ENCODE peak calls at places on chromosomes 3 and 15, in eight cellular contexts. A is stimulated activated CD4-positive, alpha-beta T cell treated with anti-CD3 and anti-CD28 coated beads, Interleukin-2, amount 100 ng/mL, for 48 hours; C is H7; X is neuronal stem cell; W is stimulated activated CD8-positive, alpha-beta memory T cell treated with anti-CD3 and anti-CD28 coated beads, Interleukin-7, amount 100 ng/mL, for 1 hour; T is cardiac muscle cell; M is stimulated activated naive CD8-positive, alpha-beta T cell treated with anti-CD3 and anti-CD28 coated beads, Interleukin-15, amount 100 ng/mL, for 72 hours; D is activated CD4-positive, alpha-beta T cell treated with anti-CD3 and anti-CD28 coated beads, Interleukin-2, amount 10 ng/mL, durations not matched to agents 7 days and 5 days. U is an unnamed sample.

GRCh38 chr3:195900426-195901355 is 7.7 kb downstream of the TNK2 start:
- DNase-seq in A (peak), C (no peak), X (no peak), W (no peak), T (no peak), M (peak), D (peak), U (no peak)

GRCh38 chr3:129694228-129694627 is 87.8 kb upstream of the PLXND1 start:
- DNase-seq in A (no peak), C (no peak), X (no peak), W (no peak), T (no peak), M (no peak), D (no peak), U (no peak)

GRCh38 chr3:27758083-27758482 is 36.0 kb upstream of the EOMES start:
- DNase-seq in A (peak), C (no peak), X (no peak), W (no peak), T (no peak), M (no peak), D (no peak), U (no peak)

GRCh38 chr3:128080323-128080898 is 28.2 kb downstream of the SEC61A1 start:
- DNase-seq in A (no peak), C (no peak), X (no peak), W (no peak), T (no peak), M (no peak), D (no peak), U (no peak)

GRCh38 chr3:51319271-51319670 is 65.8 kb upstream of the MANF start:
- DNase-seq in A (no peak), C (no peak), X (no peak), W (no peak), T (no peak), M (no peak), D (no peak), U (no peak)

GRCh38 chr15:87564666-87565065 is 691.9 kb downstream of the NTRK3 start:
- DNase-seq in A (no peak), C (no peak), X (no peak), W (no peak), T (no peak), M (no peak), D (no peak), U (no peak)

GRCh38 chr3:194204036-194204792 is 68.3 kb downstream of the HES1 start:
- DNase-seq in A (peak), C (peak), X (peak), W (no peak), T (peak), M (no peak), D (no peak), U (peak)

GRCh38 chr3:146162561-146162960 is 1.6 kb upstream of the PLOD2 start:
- DNase-seq in A (no peak), C (no peak), X (no peak), W (no peak), T (no peak), M (no peak), D (no peak), U (no peak)

GRCh38 chr3:64295594-64295993 is 70.3 kb upstream of the PRICKLE2 start:
- DNase-seq in A (no peak), C (no peak), X (no peak), W (no peak), T (no peak), M (no peak), D (no peak), U (no peak)

GRCh38 chr3:81097894-81098293 is 663.6 kb downstream of the GBE1 start:
- DNase-seq in A (no peak), C (no peak), X (no peak), W (no peak), T (no peak), M (no peak), D (no peak), U (no peak)

GRCh38 chr3:136042608-136043221 is 77.2 kb downstream of the PPP2R3A start:
- DNase-seq in A (no peak), C (peak), X (peak), W (no peak), T (peak), M (no peak), D (peak), U (peak)